ENCODE peak calls at places on chromosomes 11 and 22, in nine cellular contexts. One of them, this sample, is unnamed.

GRCh38 chr11:128629516-128630106 is 42.3 kb upstream of the ETS1 start:
- DNase-seq in AG10803: peak
- DNase-seq in pancreas: no peak
- DNase-seq in foreskin fibroblast: peak
- DNase-seq in mesendoderm: peak
- DNase-seq in CD8-positive, alpha-beta memory T cell: no peak
- DNase-seq in A549: no peak
- DNase-seq in AG04450: no peak
- DNase-seq in MG63: no peak
- DNase-seq in this sample: peak

GRCh38 chr11:126585388-126586302 is 230.2 kb downstream of the ST3GAL4 start:
- DNase-seq in AG10803: peak
- DNase-seq in pancreas: peak
- DNase-seq in foreskin fibroblast: peak
- DNase-seq in mesendoderm: peak
- DNase-seq in CD8-positive, alpha-beta memory T cell: no peak
- DNase-seq in A549: peak
- DNase-seq in AG04450: peak
- DNase-seq in MG63: peak
- DNase-seq in this sample: no peak

GRCh38 chr22:24938741-24939341 is 7.7 kb downstream of the LHFPL7 start:
- DNase-seq in AG10803: peak
- DNase-seq in pancreas: peak
- DNase-seq in foreskin fibroblast: peak
- DNase-seq in mesendoderm: peak
- DNase-seq in CD8-positive, alpha-beta memory T cell: peak
- DNase-seq in A549: peak
- DNase-seq in AG04450: no peak
- DNase-seq in MG63: no peak
- DNase-seq in this sample: no peak

GRCh38 chr11:29482510-29482909 is 534.3 kb downstream of the KCNA4 start:
- DNase-seq in AG10803: no peak
- DNase-seq in pancreas: no peak
- DNase-seq in foreskin fibroblast: no peak
- DNase-seq in mesendoderm: no peak
- DNase-seq in CD8-positive, alpha-beta memory T cell: no peak
- DNase-seq in A549: no peak
- DNase-seq in AG04450: no peak
- DNase-seq in MG63: no peak
- DNase-seq in this sample: no peak

GRCh38 chr11:85647604-85648299 is at the start of gene TMEM126A:
- DNase-seq in AG10803: peak
- DNase-seq in pancreas: peak
- DNase-seq in foreskin fibroblast: peak
- DNase-seq in mesendoderm: peak
- DNase-seq in CD8-positive, alpha-beta memory T cell: peak
- DNase-seq in A549: peak
- DNase-seq in AG04450: peak
- DNase-seq in MG63: peak
- DNase-seq in this sample: peak

GRCh38 chr11:116499396-116500001 is 273.3 kb downstream of the BUD13 start:
- DNase-seq in AG10803: peak
- DNase-seq in pancreas: peak
- DNase-seq in foreskin fibroblast: peak
- DNase-seq in mesendoderm: peak
- DNase-seq in CD8-positive, alpha-beta memory T cell: no peak
- DNase-seq in A549: peak
- DNase-seq in AG04450: no peak
- DNase-seq in MG63: peak
- DNase-seq in this sample: no peak

GRCh38 chr11:130159657-130160459 is at the start of gene ST14:
- DNase-seq in AG10803: no peak
- DNase-seq in pancreas: peak
- DNase-seq in foreskin fibroblast: peak
- DNase-seq in mesendoderm: peak
- DNase-seq in CD8-positive, alpha-beta memory T cell: no peak
- DNase-seq in A549: no peak
- DNase-seq in AG04450: no peak
- DNase-seq in MG63: no peak
- DNase-seq in this sample: peak

GRCh38 chr22:30754971-30755759 is 60.5 kb downstream of the OSBP2 start:
- DNase-seq in AG10803: peak
- DNase-seq in pancreas: no peak
- DNase-seq in foreskin fibroblast: peak
- DNase-seq in mesendoderm: peak
- DNase-seq in CD8-positive, alpha-beta memory T cell: peak
- DNase-seq in A549: peak
- DNase-seq in AG04450: peak
- DNase-seq in MG63: peak
- DNase-seq in this sample: no peak

GRCh38 chr11:85307381-85307780 is 319.8 kb downstream of the DLG2 start:
- DNase-seq in AG10803: peak
- DNase-seq in pancreas: no peak
- DNase-seq in foreskin fibroblast: no peak
- DNase-seq in mesendoderm: no peak
- DNase-seq in CD8-positive, alpha-beta memory T cell: no peak
- DNase-seq in A549: no peak
- DNase-seq in AG04450: no peak
- DNase-seq in MG63: no peak
- DNase-seq in this sample: no peak

GRCh38 chr22:28283025-28283654 is 364.1 kb upstream of the PITPNB start:
- DNase-seq in AG10803: peak
- DNase-seq in pancreas: no peak
- DNase-seq in foreskin fibroblast: peak
- DNase-seq in mesendoderm: no peak
- DNase-seq in CD8-positive, alpha-beta memory T cell: no peak
- DNase-seq in A549: no peak
- DNase-seq in AG04450: no peak
- DNase-seq in MG63: no peak
- DNase-seq in this sample: no peak

GRCh38 chr11:117986981-117987495 is 844 bp downstream of the IL10RA start:
- DNase-seq in AG10803: peak
- DNase-seq in pancreas: no peak
- DNase-seq in foreskin fibroblast: peak
- DNase-seq in mesendoderm: no peak
- DNase-seq in CD8-positive, alpha-beta memory T cell: peak
- DNase-seq in A549: no peak
- DNase-seq in AG04450: no peak
- DNase-seq in MG63: no peak
- DNase-seq in this sample: no peak
- H3K4me3 ChIP-seq in AG10803: no peak
- H3K4me3 ChIP-seq in pancreas: peak
- H3K4me3 ChIP-seq in foreskin fibroblast: no peak
- H3K4me3 ChIP-seq in mesendoderm: no peak
- H3K4me3 ChIP-seq in CD8-positive, alpha-beta memory T cell: peak
- H3K4me3 ChIP-seq in A549: no peak
- H3K4me3 ChIP-seq in AG04450: no peak
- H3K4me3 ChIP-seq in MG63: no peak
- H3K4me3 ChIP-seq in this sample: peak

GRCh38 chr22:50577697-50577986 is 585 bp downstream of the CPT1B start:
- DNase-seq in AG10803: no peak
- DNase-seq in pancreas: no peak
- DNase-seq in foreskin fibroblast: no peak
- DNase-seq in mesendoderm: no peak
- DNase-seq in CD8-positive, alpha-beta memory T cell: no peak
- DNase-seq in A549: no peak
- DNase-seq in AG04450: no peak
- DNase-seq in MG63: no peak
- DNase-seq in this sample: no peak
- H3K4me3 ChIP-seq in AG10803: no peak
- H3K4me3 ChIP-seq in pancreas: no peak
- H3K4me3 ChIP-seq in foreskin fibroblast: no peak
- H3K4me3 ChIP-seq in mesendoderm: no peak
- H3K4me3 ChIP-seq in CD8-positive, alpha-beta memory T cell: no peak
- H3K4me3 ChIP-seq in A549: no peak
- H3K4me3 ChIP-seq in AG04450: no peak
- H3K4me3 ChIP-seq in MG63: no peak
- H3K4me3 ChIP-seq in this sample: no peak

DNA sequence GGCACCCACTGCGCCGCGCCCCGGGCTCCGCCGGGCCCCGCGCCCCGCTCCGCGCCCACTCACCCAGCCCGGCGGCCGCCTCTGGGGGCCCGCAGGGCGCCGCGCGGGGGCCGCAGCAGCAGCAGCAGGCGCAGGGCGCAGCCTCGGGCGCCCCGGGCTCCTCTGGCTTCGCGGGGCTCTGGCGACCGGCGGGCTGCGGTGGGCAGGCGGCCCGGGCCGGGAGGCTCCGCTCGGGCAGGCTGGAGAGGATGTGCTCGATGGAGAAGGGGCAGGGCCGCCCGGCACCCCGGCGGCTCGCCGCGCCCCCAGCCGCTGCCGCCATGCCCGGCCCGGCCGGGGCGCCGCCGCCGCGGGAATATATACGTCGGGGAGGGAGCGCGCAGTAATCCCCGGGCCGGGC is at the start of gene GSC2:
- DNase-seq in AG10803: no peak
- DNase-seq in pancreas: no peak
- DNase-seq in foreskin fibroblast: no peak
- DNase-seq in mesendoderm: no peak
- DNase-seq in CD8-positive, alpha-beta memory T cell: no peak
- DNase-seq in A549: no peak
- DNase-seq in AG04450: no peak
- DNase-seq in MG63: no peak
- DNase-seq in this sample: no peak
- H3K4me3 ChIP-seq in AG10803: no peak
- H3K4me3 ChIP-seq in pancreas: peak
- H3K4me3 ChIP-seq in foreskin fibroblast: no peak
- H3K4me3 ChIP-seq in mesendoderm: no peak
- H3K4me3 ChIP-seq in CD8-positive, alpha-beta memory T cell: no peak
- H3K4me3 ChIP-seq in A549: peak
- H3K4me3 ChIP-seq in AG04450: no peak
- H3K4me3 ChIP-seq in MG63: peak
- H3K4me3 ChIP-seq in this sample: no peak

GRCh38 chr11:75238595-75239245 is 1.9 kb upstream of the TPBGL start:
- DNase-seq in AG10803: no peak
- DNase-seq in pancreas: no peak
- DNase-seq in foreskin fibroblast: no peak
- DNase-seq in mesendoderm: no peak
- DNase-seq in CD8-positive, alpha-beta memory T cell: no peak
- DNase-seq in A549: no peak
- DNase-seq in AG04450: no peak
- DNase-seq in MG63: no peak
- DNase-seq in this sample: no peak
- H3K4me3 ChIP-seq in AG10803: no peak
- H3K4me3 ChIP-seq in pancreas: no peak
- H3K4me3 ChIP-seq in foreskin fibroblast: no peak
- H3K4me3 ChIP-seq in mesendoderm: no peak
- H3K4me3 ChIP-seq in CD8-positive, alpha-beta memory T cell: no peak
- H3K4me3 ChIP-seq in A549: no peak
- H3K4me3 ChIP-seq in AG04450: no peak
- H3K4me3 ChIP-seq in MG63: no peak
- H3K4me3 ChIP-seq in this sample: no peak

DNA sequence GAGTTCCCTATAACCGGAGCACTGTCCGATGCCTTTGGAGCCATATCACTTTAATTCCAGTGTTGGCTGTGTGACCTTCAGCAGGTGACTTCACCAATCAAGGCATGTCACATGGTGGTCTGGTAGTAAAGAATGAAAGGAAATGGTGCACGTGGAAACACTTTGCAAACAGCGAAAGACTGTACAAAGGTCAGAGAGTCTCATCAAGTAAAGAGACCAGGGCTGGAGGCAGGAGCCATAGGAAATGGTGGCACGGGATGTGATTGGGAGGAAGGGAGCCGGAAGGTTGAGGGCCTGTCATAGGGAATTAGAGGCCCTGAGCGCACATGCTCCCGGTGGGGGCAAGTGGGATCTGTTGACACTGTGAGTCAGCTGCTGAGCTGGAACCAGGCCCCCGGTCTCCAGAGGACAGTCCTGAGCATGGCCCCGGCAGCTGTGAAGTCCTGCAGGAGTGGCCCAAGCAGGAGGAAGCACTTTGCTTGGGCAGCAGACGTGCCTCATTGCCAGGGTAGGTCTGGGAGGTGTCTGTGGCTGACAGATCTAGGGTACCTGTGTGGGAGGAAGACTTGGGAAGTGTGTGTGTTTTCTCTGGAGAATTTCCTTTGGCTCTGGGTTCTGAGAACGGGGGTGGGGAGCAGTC is 2.0 kb downstream of the DAGLA start:
- DNase-seq in AG10803: no peak
- DNase-seq in pancreas: peak
- DNase-seq in foreskin fibroblast: peak
- DNase-seq in mesendoderm: no peak
- DNase-seq in CD8-positive, alpha-beta memory T cell: no peak
- DNase-seq in A549: no peak
- DNase-seq in AG04450: no peak
- DNase-seq in MG63: no peak
- DNase-seq in this sample: peak
- H3K4me3 ChIP-seq in AG10803: no peak
- H3K4me3 ChIP-seq in pancreas: no peak
- H3K4me3 ChIP-seq in foreskin fibroblast: no peak
- H3K4me3 ChIP-seq in mesendoderm: no peak
- H3K4me3 ChIP-seq in CD8-positive, alpha-beta memory T cell: no peak
- H3K4me3 ChIP-seq in A549: no peak
- H3K4me3 ChIP-seq in AG04450: no peak
- H3K4me3 ChIP-seq in MG63: no peak
- H3K4me3 ChIP-seq in this sample: no peak

DNA sequence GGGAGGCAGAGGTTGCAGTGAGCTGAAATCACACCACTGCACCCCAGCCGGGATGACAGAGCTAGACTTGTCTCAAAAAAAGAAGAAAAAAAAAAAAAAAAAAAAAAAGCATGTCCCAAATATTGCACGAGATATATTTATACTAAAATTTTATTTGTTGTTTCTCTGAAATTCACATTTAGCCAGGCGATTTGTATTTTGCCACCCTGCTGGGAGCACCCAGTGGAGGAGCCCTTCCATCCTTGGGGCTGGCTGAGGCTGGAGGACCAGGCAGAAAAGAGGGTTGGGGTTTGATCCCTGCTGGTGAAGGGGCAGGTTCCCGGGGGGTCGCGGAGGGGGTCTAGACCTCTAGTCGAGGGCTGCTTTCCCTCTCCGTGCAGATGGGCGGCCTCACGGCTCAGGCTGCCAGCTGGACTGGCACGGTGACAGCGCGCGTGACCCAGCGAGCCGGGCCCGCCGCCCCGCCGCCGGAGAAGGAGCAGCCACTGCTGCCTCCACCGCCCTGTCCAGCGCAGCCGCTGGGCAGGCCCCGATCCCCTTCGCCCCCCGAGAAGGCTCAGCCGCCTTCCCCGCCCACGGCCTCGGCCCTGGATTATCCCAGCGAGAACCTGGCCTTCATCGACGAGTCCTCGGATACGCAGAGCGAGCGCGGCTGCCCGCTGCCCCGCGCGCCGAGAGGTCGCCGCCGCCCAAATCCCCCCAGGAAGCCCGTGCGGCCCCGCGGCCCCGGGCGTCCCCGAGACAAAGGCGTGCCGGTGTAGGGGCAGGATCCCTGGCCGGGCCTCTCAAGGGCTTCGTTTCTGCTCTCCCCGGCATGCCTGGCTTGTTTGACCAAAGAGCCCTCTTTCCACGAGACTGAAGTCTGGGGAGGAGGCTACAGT is 952 bp upstream of the CATSPERZ start:
- DNase-seq in AG10803: peak
- DNase-seq in pancreas: peak
- DNase-seq in foreskin fibroblast: peak
- DNase-seq in mesendoderm: no peak
- DNase-seq in CD8-positive, alpha-beta memory T cell: peak
- DNase-seq in A549: no peak
- DNase-seq in AG04450: no peak
- DNase-seq in MG63: no peak
- DNase-seq in this sample: peak
- H3K4me3 ChIP-seq in AG10803: peak
- H3K4me3 ChIP-seq in pancreas: peak
- H3K4me3 ChIP-seq in foreskin fibroblast: no peak
- H3K4me3 ChIP-seq in mesendoderm: no peak
- H3K4me3 ChIP-seq in CD8-positive, alpha-beta memory T cell: no peak
- H3K4me3 ChIP-seq in A549: no peak
- H3K4me3 ChIP-seq in AG04450: peak
- H3K4me3 ChIP-seq in MG63: no peak
- H3K4me3 ChIP-seq in this sample: peak

GRCh38 chr22:38467904-38468760 is at the start of gene KDELR3:
- DNase-seq in AG10803: peak
- DNase-seq in pancreas: peak
- DNase-seq in foreskin fibroblast: peak
- DNase-seq in mesendoderm: peak
- DNase-seq in CD8-positive, alpha-beta memory T cell: peak
- DNase-seq in A549: no peak
- DNase-seq in AG04450: peak
- DNase-seq in MG63: peak
- DNase-seq in this sample: peak
- H3K4me3 ChIP-seq in AG10803: peak
- H3K4me3 ChIP-seq in pancreas: peak
- H3K4me3 ChIP-seq in foreskin fibroblast: peak
- H3K4me3 ChIP-seq in mesendoderm: peak
- H3K4me3 ChIP-seq in CD8-positive, alpha-beta memory T cell: peak
- H3K4me3 ChIP-seq in A549: peak
- H3K4me3 ChIP-seq in AG04450: peak
- H3K4me3 ChIP-seq in MG63: peak
- H3K4me3 ChIP-seq in this sample: peak